ENCODE peak calls at places on chromosomes 2 and 18, in seven cellular contexts. E is GM04504, O is LoVo, D is body of pancreas, B is tibial artery, L is HuH-7, K is IMR-90. Q is an unnamed sample.
A peak's percentile ranks its signal among the peaks of the same experiment; 100 is the strongest.

GRCh38 chr18:11274144-11274762 is 124.9 kb upstream of the PIEZO2 start:
- DNase-seq in E (no peak), O (no peak), D (no peak), B (no peak), L (peak; percentile 71), K (no peak), Q (no peak)

GRCh38 chr2:11813951-11814350 is 67.5 kb downstream of the LPIN1 start:
- DNase-seq in E (no peak), O (no peak), D (no peak), B (no peak), L (no peak), K (no peak), Q (no peak)

GRCh38 chr2:128377071-128377910 is 58.6 kb upstream of the HS6ST1 start:
- DNase-seq in E (no peak), O (no peak), D (peak; percentile 6), B (peak; percentile 60), L (no peak), K (no peak), Q (no peak)

GRCh38 chr2:96505231-96505889 is at the start of gene NEURL3:
- DNase-seq in E (no peak), O (peak; percentile 60), D (peak; percentile 56), B (peak; percentile 46), L (peak; percentile 95), K (peak; percentile 74), Q (no peak)

GRCh38 chr2:24238158-24238557 is 63.3 kb downstream of the FAM228A start:
- DNase-seq in E (no peak), O (no peak), D (no peak), B (no peak), L (no peak), K (no peak), Q (no peak)

GRCh38 chr2:10377052-10377746 is 70.9 kb downstream of the ODC1 start:
- DNase-seq in E (no peak), O (no peak), D (no peak), B (no peak), L (no peak), K (no peak), Q (no peak)

GRCh38 chr18:25170402-25170801 is 181.6 kb downstream of the ZNF521 start:
- DNase-seq in E (no peak), O (no peak), D (no peak), B (no peak), L (no peak), K (no peak), Q (no peak)

GRCh38 chr18:79274823-79275222 is 120.9 kb upstream of the NFATC1 start:
- DNase-seq in E (no peak), O (no peak), D (no peak), B (no peak), L (no peak), K (no peak), Q (no peak)

GRCh38 chr2:220373878-220374277 is 746.4 kb downstream of the SLC4A3 start:
- DNase-seq in E (no peak), O (no peak), D (no peak), B (no peak), L (no peak), K (peak; percentile 81), Q (no peak)

GRCh38 chr2:120896904-120897303 is 161.2 kb downstream of the GLI2 start:
- DNase-seq in E (no peak), O (no peak), D (no peak), B (no peak), L (no peak), K (no peak), Q (no peak)

Q was measured in Kasumi-1.